ENCODE peak calls at places on chromosome 3, in six cellular contexts. F is amygdala, X is NCI-H345, N is head of caudate nucleus, K is NCI-H2029 treated with DMSO at 0.1 percent for 48 hours, B is HT1080. C is an unnamed sample.

GRCh38 chr3:113070226-113071220 is 79.7 kb downstream of the GTPBP8 start:
- DNase-seq in F (no peak), K (no peak), X (no peak), N (no peak), B (no peak), C (no peak)

GRCh38 chr3:89947357-89947954 is 840.0 kb downstream of the EPHA3 start:
- DNase-seq in K (no peak), X (no peak), F (no peak), B (no peak), N (no peak), C (peak)

GRCh38 chr3:123421353-123422174 is 27.3 kb downstream of the ADCY5 start:
- DNase-seq in N (peak), F (no peak), K (peak), B (no peak), X (peak), C (no peak)

GRCh38 chr3:37125702-37126101 is 48.7 kb downstream of the LRRFIP2 start:
- DNase-seq in B (no peak), F (no peak), X (no peak), N (no peak), K (no peak), C (no peak)

GRCh38 chr3:157160652-157161480 is 919 bp upstream of the CCNL1 start:
- DNase-seq in B (peak), F (peak), X (peak), K (peak), N (no peak), C (peak)

GRCh38 chr3:11661052-11661656 is 17.4 kb upstream of the VGLL4 start:
- DNase-seq in F (no peak), N (no peak), B (peak), K (no peak), X (no peak), C (no peak)

GRCh38 chr3:45992820-45993219 is 2.8 kb downstream of the FYCO1 start:
- DNase-seq in X (no peak), B (peak), N (no peak), K (no peak), F (no peak), C (no peak)

GRCh38 chr3:50050361-50050760 is 38.4 kb upstream of the RBM5 start:
- DNase-seq in N (no peak), B (peak), X (no peak), K (no peak), F (no peak), C (peak)

GRCh38 chr3:42120866-42121265 is 29.7 kb downstream of the TRAK1 start:
- DNase-seq in B (no peak), K (no peak), X (no peak), N (no peak), F (no peak), C (no peak)

GRCh38 chr3:171849632-171850323 is 6.6 kb downstream of the TMEM212 start:
- DNase-seq in X (no peak), N (no peak), K (no peak), F (no peak), B (no peak), C (no peak)

GRCh38 chr3:34683851-34684250 is 885.4 kb downstream of the PDCD6IP start:
- DNase-seq in K (peak), B (peak), F (no peak), N (peak), X (no peak), C (peak)

GRCh38 chr3:66705071-66705470 is 204.2 kb upstream of the LRIG1 start:
- DNase-seq in K (no peak), B (no peak), F (no peak), X (no peak), N (no peak), C (no peak)

GRCh38 chr3:3200632-3201212 is 21.2 kb upstream of the CRBN start:
- DNase-seq in B (peak), X (peak), K (peak), N (peak), F (peak), C (peak)

GRCh38 chr3:129577925-129578742 is 28.3 kb downstream of the PLXND1 start:
- DNase-seq in B (no peak), X (no peak), K (no peak), F (no peak), N (no peak), C (no peak)

GRCh38 chr3:138205527-138205926 is 18.4 kb downstream of the ARMC8 start:
- DNase-seq in B (no peak), K (no peak), N (no peak), X (no peak), F (no peak), C (no peak)

GRCh38 chr3:157094751-157095480 is 65.0 kb downstream of the CCNL1 start:
- DNase-seq in F (no peak), K (no peak), B (peak), N (no peak), X (no peak), C (no peak)

GRCh38 chr3:175146258-175146657 is 287.1 kb downstream of the NAALADL2 start:
- DNase-seq in N (no peak), X (no peak), K (no peak), F (no peak), B (no peak), C (no peak)

GRCh38 chr3:123296261-123296660 is 94.5 kb downstream of the SEC22A start:
- DNase-seq in X (no peak), F (no peak), B (no peak), N (no peak), K (no peak), C (no peak)

GRCh38 chr3:194397757-194398312 is 1.2 kb downstream of the GP5 start:
- DNase-seq in F (no peak), K (no peak), X (no peak), B (no peak), N (no peak), C (peak)

GRCh38 chr3:126621627-126622345 is 33.1 kb downstream of the TXNRD3 start:
- DNase-seq in K (no peak), B (peak), X (no peak), N (no peak), F (no peak), C (no peak)

GRCh38 chr3:154100556-154100955 is 20.6 kb upstream of the ARHGEF26 start:
- DNase-seq in F (no peak), N (no peak), X (no peak), B (no peak), K (no peak), C (no peak)

GRCh38 chr3:10474847-10475246 is 30.5 kb downstream of the ATP2B2 start:
- DNase-seq in B (no peak), K (no peak), X (no peak), N (no peak), F (peak), C (no peak)

GRCh38 chr3:64266065-64266874 is 41.0 kb upstream of the PRICKLE2 start:
- DNase-seq in K (no peak), F (no peak), B (peak), X (no peak), N (no peak), C (no peak)

GRCh38 chr3:105767776-105768175 is 101.0 kb downstream of the CBLB start:
- DNase-seq in F (no peak), N (no peak), K (no peak), B (no peak), X (no peak), C (no peak)

GRCh38 chr3:44939581-44940036 is 36.4 kb downstream of the ZDHHC3 start:
- DNase-seq in F (no peak), X (no peak), K (peak), N (no peak), B (no peak), C (no peak)

GRCh38 chr3:193775421-193776077 is 182.5 kb downstream of the OPA1 start:
- DNase-seq in K (no peak), N (no peak), X (no peak), B (no peak), F (no peak), C (no peak)

GRCh38 chr3:64163755-64164148 is 61.5 kb downstream of the PRICKLE2 start:
- DNase-seq in X (no peak), F (no peak), N (no peak), B (peak), K (peak), C (no peak)

GRCh38 chr3:196432137-196432879 is at the start of gene UBXN7:
- DNase-seq in F (peak), X (peak), N (peak), K (peak), B (peak), C (peak)

GRCh38 chr3:105745046-105745445 is 123.8 kb downstream of the CBLB start:
- DNase-seq in B (no peak), X (no peak), F (no peak), K (no peak), N (no peak), C (no peak)

GRCh38 chr3:127669541-127670228 is 3.1 kb upstream of the ABTB1 start:
- DNase-seq in B (no peak), F (no peak), X (no peak), K (no peak), N (peak), C (no peak)

GRCh38 chr3:113468536-113468935 is 27.2 kb upstream of the CFAP44 start:
- DNase-seq in B (no peak), N (no peak), X (no peak), F (no peak), K (no peak), C (no peak)